ENCODE peak calls at places on chromosomes 3 and 15, in four cellular contexts. One of them, this sample, is unnamed.

GRCh38 chr3:192372001-192372400 is 355.3 kb downstream of the FGF12 start:
- DNase-seq in RWPE2: no peak
- DNase-seq in tibial artery: no peak
- DNase-seq in B cell: no peak
- DNase-seq in this sample: no peak

GRCh38 chr15:25830844-25831443 is 32.2 kb downstream of the ATP10A start:
- DNase-seq in RWPE2: peak; percentile 87
- DNase-seq in tibial artery: peak; percentile 73
- DNase-seq in B cell: no peak
- DNase-seq in this sample: peak; percentile 87

GRCh38 chr3:170222647-170223541 is 670 bp downstream of the PRKCI start:
- DNase-seq in RWPE2: peak; percentile 55
- DNase-seq in tibial artery: peak; percentile 39
- DNase-seq in B cell: peak; percentile 68
- DNase-seq in this sample: no peak

GRCh38 chr3:184565421-184566211 is 4.0 kb downstream of the EPHB3 start:
- DNase-seq in RWPE2: peak; percentile 89
- DNase-seq in tibial artery: no peak
- DNase-seq in B cell: no peak
- DNase-seq in this sample: no peak

GRCh38 chr15:68265674-68266073 is 11.9 kb upstream of the FEM1B start:
- DNase-seq in RWPE2: no peak
- DNase-seq in tibial artery: no peak
- DNase-seq in B cell: no peak
- DNase-seq in this sample: no peak

GRCh38 chr15:93071469-93071891 is 17.5 kb downstream of the RGMA start:
- DNase-seq in RWPE2: no peak
- DNase-seq in tibial artery: no peak
- DNase-seq in B cell: no peak
- DNase-seq in this sample: no peak

GRCh38 chr3:55309336-55309735 is 177.8 kb downstream of the WNT5A start:
- DNase-seq in RWPE2: no peak
- DNase-seq in tibial artery: no peak
- DNase-seq in B cell: no peak
- DNase-seq in this sample: no peak

GRCh38 chr3:141426404-141427034 is 58.2 kb downstream of the ZBTB38 start:
- DNase-seq in RWPE2: no peak
- DNase-seq in tibial artery: peak; percentile 89
- DNase-seq in B cell: no peak
- DNase-seq in this sample: no peak

GRCh38 chr3:117019082-117019713 is 309.6 kb downstream of the TUSC7 start:
- DNase-seq in RWPE2: no peak
- DNase-seq in tibial artery: peak; percentile 65
- DNase-seq in B cell: peak; percentile 15
- DNase-seq in this sample: no peak

GRCh38 chr3:8423307-8423706 is 78.3 kb upstream of the LMCD1 start:
- DNase-seq in RWPE2: no peak
- DNase-seq in tibial artery: no peak
- DNase-seq in B cell: no peak
- DNase-seq in this sample: no peak

GRCh38 chr15:85041230-85041629 is 59.6 kb downstream of the PDE8A start:
- DNase-seq in RWPE2: no peak
- DNase-seq in tibial artery: no peak
- DNase-seq in B cell: no peak
- DNase-seq in this sample: no peak

GRCh38 chr3:129705274-129705673 is 98.8 kb upstream of the PLXND1 start:
- DNase-seq in RWPE2: no peak
- DNase-seq in tibial artery: no peak
- DNase-seq in B cell: no peak
- DNase-seq in this sample: no peak

GRCh38 chr3:25156526-25157075 is 271.5 kb upstream of the RARB start:
- DNase-seq in RWPE2: no peak
- DNase-seq in tibial artery: no peak
- DNase-seq in B cell: no peak
- DNase-seq in this sample: no peak

GRCh38 chr3:64048631-64049061 is 25.4 kb upstream of the PSMD6 start:
- DNase-seq in RWPE2: no peak
- DNase-seq in tibial artery: no peak
- DNase-seq in B cell: no peak
- DNase-seq in this sample: no peak

GRCh38 chr3:157109267-157110141 is 50.4 kb downstream of the CCNL1 start:
- DNase-seq in RWPE2: no peak
- DNase-seq in tibial artery: no peak
- DNase-seq in B cell: no peak
- DNase-seq in this sample: no peak

GRCh38 chr15:69415381-69415780 is 1.2 kb downstream of the KIF23 start:
- DNase-seq in RWPE2: no peak
- DNase-seq in tibial artery: no peak
- DNase-seq in B cell: no peak
- DNase-seq in this sample: no peak

GRCh38 chr15:40253179-40253790 is 14.4 kb downstream of the PAK6 start:
- DNase-seq in RWPE2: peak; percentile 76
- DNase-seq in tibial artery: no peak
- DNase-seq in B cell: peak; percentile 59
- DNase-seq in this sample: no peak

GRCh38 chr15:69874321-69874720 is 223.4 kb downstream of the TLE3 start:
- DNase-seq in RWPE2: no peak
- DNase-seq in tibial artery: no peak
- DNase-seq in B cell: no peak
- DNase-seq in this sample: no peak

GRCh38 chr3:101898062-101898461 is 48.7 kb downstream of the NFKBIZ start:
- DNase-seq in RWPE2: no peak
- DNase-seq in tibial artery: no peak
- DNase-seq in B cell: no peak
- DNase-seq in this sample: no peak

GRCh38 chr3:11509175-11510000 is 134.3 kb downstream of the VGLL4 start:
- DNase-seq in RWPE2: no peak
- DNase-seq in tibial artery: peak; percentile 86
- DNase-seq in B cell: no peak
- DNase-seq in this sample: no peak

GRCh38 chr3:69838696-69839515 is 99.6 kb downstream of the MITF start:
- DNase-seq in RWPE2: no peak
- DNase-seq in tibial artery: no peak
- DNase-seq in B cell: no peak
- DNase-seq in this sample: no peak

GRCh38 chr3:7713724-7714123 is 787.9 kb upstream of the LMCD1 start:
- DNase-seq in RWPE2: no peak
- DNase-seq in tibial artery: no peak
- DNase-seq in B cell: no peak
- DNase-seq in this sample: no peak

GRCh38 chr15:81480645-81481053 is 106.6 kb upstream of the TMC3 start:
- DNase-seq in RWPE2: no peak
- DNase-seq in tibial artery: no peak
- DNase-seq in B cell: peak; percentile 15
- DNase-seq in this sample: no peak

GRCh38 chr15:25689592-25689991 is 173.5 kb downstream of the ATP10A start:
- DNase-seq in RWPE2: peak; percentile 51
- DNase-seq in tibial artery: peak; percentile 18
- DNase-seq in B cell: no peak
- DNase-seq in this sample: no peak

GRCh38 chr3:66113542-66113941 is 74.8 kb upstream of the MAGI1 start:
- DNase-seq in RWPE2: no peak
- DNase-seq in tibial artery: no peak
- DNase-seq in B cell: no peak
- DNase-seq in this sample: no peak

GRCh38 chr3:172877011-172877410 is 126.5 kb downstream of the ECT2 start:
- DNase-seq in RWPE2: no peak
- DNase-seq in tibial artery: no peak
- DNase-seq in B cell: no peak
- DNase-seq in this sample: no peak

GRCh38 chr3:175432338-175433025 is 573.3 kb downstream of the NAALADL2 start:
- DNase-seq in RWPE2: no peak
- DNase-seq in tibial artery: no peak
- DNase-seq in B cell: no peak
- DNase-seq in this sample: no peak

GRCh38 chr15:28086175-28086703 is 12.9 kb downstream of the OCA2 start:
- DNase-seq in RWPE2: no peak
- DNase-seq in tibial artery: peak; percentile 73
- DNase-seq in B cell: peak; percentile 75
- DNase-seq in this sample: no peak
- TF ChIP-seq CTCF in RWPE2: peak; percentile 94
- TF ChIP-seq CTCF in tibial artery: peak; percentile 68
- TF ChIP-seq CTCF in B cell: peak; percentile 76
- TF ChIP-seq CTCF in this sample: peak; percentile 74

GRCh38 chr3:155420869-155421486 is 127.5 kb upstream of the STRIT1 start:
- DNase-seq in RWPE2: no peak
- DNase-seq in tibial artery: no peak
- DNase-seq in B cell: no peak
- DNase-seq in this sample: no peak
- TF ChIP-seq CTCF in RWPE2: no peak
- TF ChIP-seq CTCF in tibial artery: no peak
- TF ChIP-seq CTCF in B cell: no peak
- TF ChIP-seq CTCF in this sample: peak; percentile 17

DNA sequence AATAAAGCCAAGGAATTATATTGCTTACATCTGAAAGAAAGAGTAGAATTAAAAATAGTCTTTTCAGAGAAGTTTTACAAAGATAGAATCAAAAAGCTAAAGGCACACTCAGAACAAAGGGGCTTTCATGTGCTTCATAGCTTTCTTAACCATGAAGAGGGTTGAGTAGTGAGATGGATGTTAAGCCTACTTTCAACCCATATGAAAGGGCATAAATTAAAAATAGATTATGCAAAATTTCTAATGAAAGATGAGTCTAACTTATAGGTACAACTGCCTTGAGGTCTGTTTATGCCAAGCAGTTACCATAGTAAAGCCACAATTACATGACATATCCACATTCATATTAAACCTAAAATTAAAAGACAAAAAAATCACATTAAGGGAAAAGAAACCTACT is 223.3 kb upstream of the ARHGEF26 start:
- DNase-seq in RWPE2: no peak
- DNase-seq in tibial artery: no peak
- DNase-seq in B cell: no peak
- DNase-seq in this sample: no peak
- TF ChIP-seq CTCF in RWPE2: no peak
- TF ChIP-seq CTCF in tibial artery: no peak
- TF ChIP-seq CTCF in B cell: no peak
- TF ChIP-seq CTCF in this sample: no peak

GRCh38 chr3:165075695-165076094 is 2.6 kb downstream of the SI start:
- DNase-seq in RWPE2: no peak
- DNase-seq in tibial artery: no peak
- DNase-seq in B cell: no peak
- DNase-seq in this sample: no peak

DNA sequence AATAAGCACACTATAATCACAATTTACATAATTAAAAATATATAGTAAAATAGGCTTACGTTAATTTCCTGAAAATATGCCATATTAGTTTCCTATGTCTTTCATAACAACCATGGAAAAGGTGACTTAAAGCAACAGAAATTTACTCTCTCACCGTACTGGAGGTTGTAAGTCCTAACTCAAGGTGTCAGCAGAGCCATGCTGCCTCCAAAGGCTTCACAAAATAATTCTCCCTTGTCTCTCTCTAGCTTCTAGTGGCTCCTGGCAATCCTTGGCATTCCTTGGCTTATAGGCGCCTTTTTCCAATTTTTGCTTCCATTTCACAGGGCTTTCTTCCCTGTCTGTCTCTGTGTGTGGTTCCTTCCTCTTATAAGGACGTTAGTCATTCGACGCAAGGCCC is 7.6 kb downstream of the SI start:
- DNase-seq in RWPE2: no peak
- DNase-seq in tibial artery: no peak
- DNase-seq in B cell: no peak
- DNase-seq in this sample: no peak
- TF ChIP-seq CTCF in RWPE2: no peak
- TF ChIP-seq CTCF in tibial artery: no peak
- TF ChIP-seq CTCF in B cell: no peak
- TF ChIP-seq CTCF in this sample: no peak

GRCh38 chr3:72157782-72158638 is 373.1 kb upstream of the PROK2 start:
- DNase-seq in RWPE2: no peak
- DNase-seq in tibial artery: no peak
- DNase-seq in B cell: no peak
- DNase-seq in this sample: no peak
- TF ChIP-seq CTCF in RWPE2: no peak
- TF ChIP-seq CTCF in tibial artery: no peak
- TF ChIP-seq CTCF in B cell: no peak
- TF ChIP-seq CTCF in this sample: no peak

GRCh38 chr15:39213385-39213840 is 367.5 kb upstream of the THBS1 start:
- DNase-seq in RWPE2: peak; percentile 92
- DNase-seq in tibial artery: no peak
- DNase-seq in B cell: no peak
- DNase-seq in this sample: no peak

GRCh38 chr15:39209548-39210211 is 371.2 kb upstream of the THBS1 start:
- DNase-seq in RWPE2: no peak
- DNase-seq in tibial artery: no peak
- DNase-seq in B cell: no peak
- DNase-seq in this sample: no peak

GRCh38 chr15:39208187-39208586 is 372.7 kb upstream of the THBS1 start:
- DNase-seq in RWPE2: no peak
- DNase-seq in tibial artery: no peak
- DNase-seq in B cell: no peak
- DNase-seq in this sample: no peak

GRCh38 chr15:39215006-39215405 is 365.9 kb upstream of the THBS1 start:
- DNase-seq in RWPE2: no peak
- DNase-seq in tibial artery: no peak
- DNase-seq in B cell: no peak
- DNase-seq in this sample: no peak

GRCh38 chr15:39211108-39211979 is 369.5 kb upstream of the THBS1 start:
- DNase-seq in RWPE2: no peak
- DNase-seq in tibial artery: no peak
- DNase-seq in B cell: no peak
- DNase-seq in this sample: no peak
- TF ChIP-seq CTCF in RWPE2: no peak
- TF ChIP-seq CTCF in tibial artery: no peak
- TF ChIP-seq CTCF in B cell: no peak
- TF ChIP-seq CTCF in this sample: no peak

GRCh38 chr3:159734681-159735080 is 254.0 kb upstream of the IL12A start:
- DNase-seq in RWPE2: no peak
- DNase-seq in tibial artery: no peak
- DNase-seq in B cell: no peak
- DNase-seq in this sample: no peak

GRCh38 chr3:159733194-159733860 is 255.3 kb upstream of the IL12A start:
- DNase-seq in RWPE2: no peak
- DNase-seq in tibial artery: no peak
- DNase-seq in B cell: no peak
- DNase-seq in this sample: no peak

GRCh38 chr3:159727506-159727905 is 261.1 kb upstream of the IL12A start:
- DNase-seq in RWPE2: no peak
- DNase-seq in tibial artery: no peak
- DNase-seq in B cell: no peak
- DNase-seq in this sample: no peak

GRCh38 chr3:159731254-159731653 is 257.4 kb upstream of the IL12A start:
- DNase-seq in RWPE2: no peak
- DNase-seq in tibial artery: no peak
- DNase-seq in B cell: no peak
- DNase-seq in this sample: no peak

GRCh38 chr3:159732172-159733111 is 256.2 kb upstream of the IL12A start:
- DNase-seq in RWPE2: peak; percentile 70
- DNase-seq in tibial artery: no peak
- DNase-seq in B cell: no peak
- DNase-seq in this sample: no peak
- TF ChIP-seq CTCF in RWPE2: peak; percentile 49
- TF ChIP-seq CTCF in tibial artery: no peak
- TF ChIP-seq CTCF in B cell: no peak
- TF ChIP-seq CTCF in this sample: peak; percentile 29

GRCh38 chr3:57683286-57683685 is 9.6 kb downstream of the DENND6A start:
- DNase-seq in RWPE2: no peak
- DNase-seq in tibial artery: no peak
- DNase-seq in B cell: no peak
- DNase-seq in this sample: no peak
- TF ChIP-seq CTCF in RWPE2: no peak
- TF ChIP-seq CTCF in tibial artery: no peak
- TF ChIP-seq CTCF in B cell: no peak
- TF ChIP-seq CTCF in this sample: no peak

GRCh38 chr15:43775411-43775965 is 1.3 kb downstream of the ELL3 start:
- DNase-seq in RWPE2: peak; percentile 80
- DNase-seq in tibial artery: no peak
- DNase-seq in B cell: no peak
- DNase-seq in this sample: no peak
- TF ChIP-seq CTCF in RWPE2: peak; percentile 94
- TF ChIP-seq CTCF in tibial artery: no peak
- TF ChIP-seq CTCF in B cell: no peak
- TF ChIP-seq CTCF in this sample: peak; percentile 35